ENCODE peak calls at places on chromosome 5, in eight cellular contexts. H is spleen; J is ovary; N is mammary epithelial cell; V is tibial artery; I is NT2/D1; T is mesendoderm; D is CD4-positive, alpha-beta memory T cell. K is an unnamed sample. For H3K4me1, the result is how much of the 10 kb centered on the place peaks cover.

GRCh38 chr5:14744296-14745187 is 80.0 kb downstream of the OTULIN start:
- DNase-seq in H (no peak), J (no peak), N (no peak), V (no peak), I (no peak), T (no peak), D (no peak), K (no peak)

GRCh38 chr5:7146886-7147285 is 249.1 kb upstream of the ADCY2 start:
- DNase-seq in H (no peak), J (no peak), N (no peak), V (no peak), I (no peak), T (peak), D (no peak), K (no peak)

GRCh38 chr5:96633820-96634219 is 28.4 kb upstream of the CAST start:
- DNase-seq in H (no peak), J (no peak), N (no peak), V (no peak), I (no peak), T (no peak), D (no peak), K (no peak)

GRCh38 chr5:34480810-34481528 is 175.2 kb upstream of the RAI14 start:
- DNase-seq in H (no peak), J (no peak), N (no peak), V (no peak), I (no peak), T (no peak), D (no peak), K (no peak)

GRCh38 chr5:132099073-132099748 is 25.6 kb downstream of the CSF2 start:
- DNase-seq in H (no peak), J (no peak), N (no peak), V (no peak), I (no peak), T (no peak), D (no peak), K (no peak)

GRCh38 chr5:52773342-52773741 is 14.4 kb upstream of the ITGA1 start:
- DNase-seq in H (no peak), J (no peak), N (no peak), V (no peak), I (no peak), T (no peak), D (no peak), K (no peak)

GRCh38 chr5:80184235-80185023 is 71.4 kb downstream of the SERINC5 start:
- DNase-seq in H (no peak), J (no peak), N (no peak), V (no peak), I (peak), T (peak), D (no peak), K (peak)

GRCh38 chr5:129771058-129771838 is 23.4 kb downstream of the MINAR2 start:
- DNase-seq in H (no peak), J (no peak), N (peak), V (peak), I (peak), T (peak), D (peak), K (peak)

GRCh38 chr5:502325-503079 is 21.7 kb downstream of the SLC9A3 start:
- DNase-seq in H (no peak), J (no peak), N (no peak), V (no peak), I (no peak), T (peak), D (no peak), K (no peak)

GRCh38 chr5:150144211-150144801 is 11.3 kb downstream of the PDGFRB start:
- DNase-seq in H (no peak), J (peak), N (no peak), V (peak), I (no peak), T (no peak), D (no peak), K (no peak)

GRCh38 chr5:34914671-34915138 is 599 bp downstream of the RAD1 start:
- DNase-seq in H (peak), J (peak), N (no peak), V (peak), I (no peak), T (no peak), D (no peak), K (peak)

GRCh38 chr5:153159611-153160010 is 330.9 kb upstream of the GRIA1 start:
- DNase-seq in H (no peak), J (no peak), N (peak), V (no peak), I (no peak), T (no peak), D (no peak), K (no peak)

GRCh38 chr5:74641014-74641777 is 668 bp upstream of the ENC1 start:
- DNase-seq in H (peak), J (peak), N (peak), V (peak), I (peak), T (peak), D (peak), K (no peak)

GRCh38 chr5:2904956-2905355 is 153.5 kb upstream of the IRX2 start:
- DNase-seq in H (no peak), J (no peak), N (no peak), V (no peak), I (no peak), T (no peak), D (no peak), K (no peak)

GRCh38 chr5:21654-22233 is 70.2 kb upstream of the PLEKHG4B start:
- DNase-seq in H (no peak), J (no peak), N (peak), V (no peak), I (no peak), T (no peak), D (no peak), K (no peak)

GRCh38 chr5:98454407-98454806 is 319.1 kb upstream of the RGMB start:
- DNase-seq in H (no peak), J (no peak), N (peak), V (no peak), I (no peak), T (no peak), D (no peak), K (no peak)

GRCh38 chr5:138724470-138725146 is 28.6 kb upstream of the CTNNA1 start:
- DNase-seq in H (no peak), J (no peak), N (peak), V (peak), I (no peak), T (peak), D (no peak), K (no peak)

GRCh38 chr5:143063175-143063970 is 293.2 kb downstream of the ARHGAP26 start:
- DNase-seq in H (no peak), J (peak), N (no peak), V (peak), I (no peak), T (no peak), D (no peak), K (no peak)

GRCh38 chr5:134132372-134133212 is 18.1 kb downstream of the TCF7 start:
- DNase-seq in H (peak), J (no peak), N (no peak), V (peak), I (no peak), T (peak), D (peak), K (no peak)

GRCh38 chr5:78586251-78586650 is 62.3 kb downstream of the LHFPL2 start:
- DNase-seq in H (no peak), J (no peak), N (peak), V (no peak), I (no peak), T (no peak), D (no peak), K (no peak)

GRCh38 chr5:95410269-95410668 is 19.1 kb downstream of the FAM81B start:
- DNase-seq in H (no peak), J (no peak), N (no peak), V (no peak), I (no peak), T (no peak), D (no peak), K (no peak)

GRCh38 chr5:71767661-71768060 is 48.6 kb downstream of the CARTPT start:
- DNase-seq in H (no peak), J (no peak), N (no peak), V (no peak), I (no peak), T (no peak), D (no peak), K (no peak)

GRCh38 chr5:167614294-167615104 is 676.9 kb upstream of the WWC1 start:
- DNase-seq in H (no peak), J (no peak), N (no peak), V (no peak), I (no peak), T (peak), D (no peak), K (no peak)

GRCh38 chr5:159571501-159572244 is 241.4 kb upstream of the IL12B start:
- DNase-seq in H (no peak), J (no peak), N (peak), V (no peak), I (no peak), T (peak), D (no peak), K (no peak)

GRCh38 chr5:141878186-141878770 is at the start of gene PCDH1:
- DNase-seq in H (peak), J (no peak), N (peak), V (no peak), I (no peak), T (peak), D (peak), K (no peak)

GRCh38 chr5:77994943-77995342 is 218.8 kb upstream of the TBCA start:
- DNase-seq in H (no peak), J (no peak), N (no peak), V (no peak), I (no peak), T (no peak), D (no peak), K (no peak)

GRCh38 chr5:73654861-73655318 is 28.9 kb downstream of the ARHGEF28 start:
- DNase-seq in H (no peak), J (no peak), N (no peak), V (no peak), I (no peak), T (no peak), D (no peak), K (peak)

GRCh38 chr5:95850391-95850894 is 27.9 kb upstream of the GLRX start:
- DNase-seq in H (no peak), J (no peak), N (no peak), V (no peak), I (no peak), T (no peak), D (no peak), K (no peak)

GRCh38 chr5:177320879-177321278 is 9.2 kb upstream of the MXD3 start:
- DNase-seq in H (peak), J (no peak), N (no peak), V (no peak), I (no peak), T (no peak), D (no peak), K (no peak)

GRCh38 chr5:170173227-170173626 is 59.6 kb upstream of the C5orf58 start:
- DNase-seq in H (no peak), J (no peak), N (peak), V (no peak), I (no peak), T (peak), D (no peak), K (no peak)

GRCh38 chr5:116361979-116362577 is 212.5 kb downstream of the SEMA6A start:
- DNase-seq in H (no peak), J (no peak), N (no peak), V (no peak), I (no peak), T (no peak), D (no peak), K (no peak)
- H3K4me3 ChIP-seq in H (no peak), J (no peak), N (no peak), V (peak), I (no peak), T (no peak), D (no peak), K (no peak)

GRCh38 chr5:17252543-17252942 is 35.1 kb downstream of the BASP1 start:
- DNase-seq in H (no peak), J (no peak), N (peak), V (no peak), I (no peak), T (no peak), D (no peak), K (no peak)
- H3K4me1 ChIP-seq in H (under half), J (under half), N (half or more), V (under half), I (under half), T (under half), D (under half), K (under half)

DNA sequence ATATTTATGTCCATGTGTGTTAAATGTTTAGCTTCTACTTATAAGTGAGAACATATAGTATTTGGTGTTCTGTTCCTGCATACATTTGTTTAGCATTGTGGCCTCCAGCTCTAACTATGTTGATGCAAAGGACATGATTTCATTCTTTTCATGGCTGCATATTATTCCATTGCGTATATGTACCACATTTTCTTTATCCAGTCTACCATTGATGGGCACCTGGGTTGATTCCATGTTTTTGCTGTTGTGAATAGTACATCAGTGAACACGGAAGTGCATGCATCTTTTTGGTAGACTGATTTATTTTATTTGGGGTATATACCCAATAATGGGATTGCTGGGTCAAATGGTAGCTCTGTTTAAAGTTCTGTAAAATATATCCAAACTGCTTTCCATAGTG is 359.0 kb downstream of the SLCO4C1 start:
- DNase-seq in H (no peak), J (no peak), N (no peak), V (no peak), I (no peak), T (no peak), D (no peak), K (no peak)
- H3K4me3 ChIP-seq in H (no peak), J (no peak), N (no peak), V (no peak), I (no peak), T (no peak), D (no peak), K (no peak)

DNA sequence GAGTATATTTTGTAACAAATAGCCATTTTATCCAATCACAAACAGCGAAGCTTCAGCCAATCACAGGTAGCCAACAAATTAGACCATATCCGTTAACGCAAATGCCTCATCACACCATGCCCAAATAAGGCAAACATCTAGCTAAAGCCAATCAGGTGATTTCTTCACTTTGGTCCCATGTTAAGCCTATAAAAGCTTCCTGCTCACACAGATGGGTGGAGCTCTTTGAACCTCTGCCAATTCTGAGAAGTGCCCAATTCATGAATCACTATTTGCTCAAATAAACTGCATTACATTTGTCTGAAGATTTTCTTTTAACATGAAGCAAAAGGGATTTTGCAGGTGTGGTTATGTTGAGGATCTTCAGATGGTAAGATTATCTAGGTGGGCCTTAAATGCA is 127.6 kb upstream of the TARS1 start:
- DNase-seq in H (no peak), J (no peak), N (peak), V (no peak), I (no peak), T (peak), D (no peak), K (no peak)
- H3K4me1 ChIP-seq in H (under half), J (under half), N (under half), V (under half), I (under half), T (under half), D (under half), K (under half)

GRCh38 chr5:75848077-75848476 is 130.8 kb upstream of the POC5 start:
- DNase-seq in H (no peak), J (no peak), N (no peak), V (no peak), I (no peak), T (no peak), D (no peak), K (no peak)

GRCh38 chr5:75843319-75843718 is 126.1 kb upstream of the POC5 start:
- DNase-seq in H (no peak), J (no peak), N (no peak), V (no peak), I (no peak), T (no peak), D (no peak), K (no peak)

GRCh38 chr5:75844301-75844700 is 127.1 kb upstream of the POC5 start:
- DNase-seq in H (no peak), J (no peak), N (no peak), V (no peak), I (no peak), T (no peak), D (no peak), K (no peak)

DNA sequence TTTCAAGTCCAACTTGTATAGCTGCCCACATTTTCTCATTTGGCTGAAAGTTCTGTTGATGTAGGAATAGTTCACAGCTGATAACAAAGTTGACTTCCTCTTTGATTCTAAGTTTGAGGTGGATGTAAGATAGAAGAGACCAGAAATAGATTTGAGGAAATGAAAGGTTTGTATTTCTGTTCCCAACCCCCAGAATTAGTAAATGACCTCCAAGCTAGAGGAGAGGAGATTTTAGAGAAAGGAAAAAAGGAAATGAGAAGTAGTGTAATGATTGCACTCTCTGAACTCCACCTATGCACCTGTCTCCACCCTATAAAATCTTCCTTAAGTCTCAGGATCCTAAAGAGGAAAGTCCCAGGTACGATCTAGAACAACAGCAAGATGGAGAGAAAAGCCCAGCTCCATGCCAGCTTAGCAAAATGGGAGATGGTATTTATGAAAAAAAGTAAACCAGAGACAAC is 130.4 kb upstream of the POC5 start:
- DNase-seq in H (no peak), J (no peak), N (no peak), V (no peak), I (no peak), T (no peak), D (no peak), K (no peak)
- H3K4me3 ChIP-seq in H (no peak), J (no peak), N (no peak), V (no peak), I (no peak), T (no peak), D (no peak), K (no peak)

DNA sequence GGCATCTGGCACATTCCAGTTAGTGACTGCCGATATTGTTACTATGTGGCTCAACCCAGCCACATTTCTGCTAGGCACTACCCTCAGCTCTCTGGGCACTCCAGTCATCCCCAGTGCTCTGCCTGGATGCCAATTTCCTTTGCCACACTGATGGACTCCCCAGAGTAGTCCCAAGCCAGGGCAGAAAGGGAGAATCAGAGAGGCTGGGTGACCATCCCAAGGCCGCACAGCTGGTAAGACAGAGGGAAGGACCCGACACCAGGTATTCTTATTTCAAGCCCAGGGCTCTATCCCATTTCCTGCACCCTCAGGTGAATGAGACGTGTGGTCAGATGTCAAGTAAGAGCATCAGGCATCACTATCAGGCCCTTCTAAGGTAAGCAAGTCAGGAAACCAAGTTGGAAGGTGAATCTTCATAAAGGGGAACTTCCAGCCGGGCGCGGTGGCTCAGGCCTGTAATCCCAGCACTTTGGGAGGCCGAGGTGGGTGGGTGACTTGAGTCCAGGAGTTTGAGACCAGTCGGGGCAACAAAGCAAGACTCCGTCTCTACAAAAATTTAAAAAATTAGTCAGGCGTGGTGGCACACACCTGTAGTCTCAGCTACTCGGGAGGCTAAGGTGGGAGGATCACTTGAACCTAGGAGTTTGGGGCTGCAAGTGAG is 38.6 kb downstream of the SH3PXD2B start:
- DNase-seq in H (no peak), J (peak), N (no peak), V (peak), I (no peak), T (no peak), D (no peak), K (no peak)
- H3K4me1 ChIP-seq in H (half or more), J (half or more), N (under half), V (under half), I (under half), T (under half), D (under half), K (under half)